ENCODE peak calls at places on chromosomes 16 and 17, in four cellular contexts. V is K562, W is IMR-90, I is SK-N-SH. E is an unnamed sample.

GRCh38 chr16:86732621-86733297 is 154.4 kb downstream of the FOXL1 start:
- DNase-seq in W (peak; percentile 53), I (no peak), V (no peak), E (no peak)

GRCh38 chr17:29007456-29008455 is 1.9 kb upstream of the SEZ6 start:
- DNase-seq in I (no peak), W (peak; percentile 7), V (no peak), E (peak; percentile 78)

GRCh38 chr17:39702901-39703893 is 3.3 kb downstream of the ERBB2 start:
- DNase-seq in I (no peak), W (peak; percentile 11), V (no peak), E (peak; percentile 94)

GRCh38 chr16:87047221-87048037 is 269.8 kb downstream of the C16orf95 start:
- DNase-seq in V (no peak), W (peak; percentile 45), I (no peak), E (no peak)

GRCh38 chr17:58337600-58338453 is 9.2 kb upstream of the TSPOAP1 start:
- DNase-seq in I (no peak), W (peak; percentile 96), V (peak; percentile 60), E (no peak)

GRCh38 chr16:65908568-65908967 is 457.9 kb upstream of the CDH5 start:
- DNase-seq in I (peak; percentile 61), W (no peak), V (no peak), E (no peak)

GRCh38 chr17:17041018-17041521 is 1.2 kb upstream of the MPRIP start:
- DNase-seq in V (peak; percentile 35), I (no peak), W (peak; percentile 74), E (peak; percentile 68)

GRCh38 chr17:49717371-49717841 is 9.6 kb upstream of the SLC35B1 start:
- DNase-seq in W (no peak), V (no peak), I (no peak), E (no peak)

GRCh38 chr17:80826955-80827645 is 164.5 kb upstream of the CHMP6 start:
- DNase-seq in I (peak; percentile 73), W (peak; percentile 99), V (no peak), E (peak; percentile 67)

GRCh38 chr17:80825471-80826345 is 165.9 kb upstream of the CHMP6 start:
- DNase-seq in I (no peak), V (no peak), W (no peak), E (no peak)

GRCh38 chr16:48161906-48162305 is 6.1 kb upstream of the ABCC12 start:
- DNase-seq in W (no peak), V (no peak), I (no peak), E (no peak)

GRCh38 chr16:68538880-68539701 is at the start of gene ZFP90:
- DNase-seq in I (peak; percentile 99), V (peak; percentile 91), W (peak; percentile 78), E (peak; percentile 90)

GRCh38 chr16:83015871-83016270 is 389.1 kb downstream of the CDH13 start:
- DNase-seq in V (no peak), I (no peak), W (no peak), E (no peak)

GRCh38 chr17:202501-202951 is 21.1 kb upstream of the DOC2B start:
- DNase-seq in I (no peak), V (no peak), W (no peak), E (no peak)

GRCh38 chr16:68281368-68282063 is 17.2 kb downstream of the SLC7A6 start:
- DNase-seq in I (no peak), W (no peak), V (no peak), E (no peak)

GRCh38 chr16:82533161-82533560 is 93.6 kb upstream of the CDH13 start:
- DNase-seq in V (no peak), I (no peak), W (no peak), E (no peak)

GRCh38 chr17:78613423-78613822 is 36.2 kb upstream of the DNAH17 start:
- DNase-seq in V (no peak), W (no peak), I (peak; percentile 4), E (no peak)

GRCh38 chr17:18919963-18920362 is 32.0 kb upstream of the SLC5A10 start:
- DNase-seq in V (no peak), I (no peak), W (no peak), E (no peak)

GRCh38 chr17:73566905-73567782 is 77.1 kb downstream of the SDK2 start:
- DNase-seq in V (no peak), I (no peak), W (no peak), E (no peak)

GRCh38 chr16:75702247-75702646 is 986 bp upstream of the DUXB start:
- DNase-seq in I (no peak), V (peak; percentile 49), W (no peak), E (no peak)

GRCh38 chr17:49997256-49997735 is 2.3 kb upstream of the DLX3 start:
- DNase-seq in V (no peak), I (no peak), W (no peak), E (no peak)

GRCh38 chr16:55437627-55438026 is 41.4 kb upstream of the MMP2 start:
- DNase-seq in I (no peak), V (no peak), W (peak; percentile 5), E (no peak)

GRCh38 chr16:67561824-67562525 is 351 bp upstream of the CTCF start:
- DNase-seq in W (peak; percentile 95), I (peak; percentile 98), V (peak; percentile 96), E (peak; percentile 80)

GRCh38 chr17:51391992-51392654 is 131.8 kb downstream of the UTP18 start:
- DNase-seq in V (no peak), W (no peak), I (no peak), E (peak; percentile 28)

GRCh38 chr16:79163666-79164377 is 436.7 kb downstream of the MAF start:
- DNase-seq in V (no peak), W (no peak), I (no peak), E (no peak)

GRCh38 chr16:23967018-23967417 is 131.2 kb downstream of the PRKCB start:
- DNase-seq in W (no peak), I (no peak), V (no peak), E (no peak)

GRCh38 chr17:38510424-38511125 is 82.3 kb downstream of the ARHGAP23 start:
- DNase-seq in W (no peak), V (peak; percentile 79), I (peak; percentile 91), E (no peak)

GRCh38 chr16:10178079-10178478 is 4.1 kb downstream of the GRIN2A start:
- DNase-seq in I (no peak), W (no peak), V (peak; percentile 17), E (no peak)

GRCh38 chr17:27241346-27241946 is 52.5 kb upstream of the WSB1 start:
- DNase-seq in V (no peak), I (no peak), W (peak; percentile 10), E (peak; percentile 20)

GRCh38 chr16:12944300-12944699 is 42.9 kb downstream of the SHISA9 start:
- DNase-seq in V (no peak), W (no peak), I (no peak), E (no peak)

GRCh38 chr16:25501530-25502255 is 190.1 kb upstream of the HS3ST4 start:
- DNase-seq in V (no peak), W (no peak), I (no peak), E (no peak)

GRCh38 chr16:89610108-89610453 is 3.4 kb upstream of the DPEP1 start:
- DNase-seq in V (no peak), W (no peak), I (no peak), E (no peak)
- TF ChIP-seq RFX5 in V (no peak), W (no peak), I (no peak), E (no peak)

DNA sequence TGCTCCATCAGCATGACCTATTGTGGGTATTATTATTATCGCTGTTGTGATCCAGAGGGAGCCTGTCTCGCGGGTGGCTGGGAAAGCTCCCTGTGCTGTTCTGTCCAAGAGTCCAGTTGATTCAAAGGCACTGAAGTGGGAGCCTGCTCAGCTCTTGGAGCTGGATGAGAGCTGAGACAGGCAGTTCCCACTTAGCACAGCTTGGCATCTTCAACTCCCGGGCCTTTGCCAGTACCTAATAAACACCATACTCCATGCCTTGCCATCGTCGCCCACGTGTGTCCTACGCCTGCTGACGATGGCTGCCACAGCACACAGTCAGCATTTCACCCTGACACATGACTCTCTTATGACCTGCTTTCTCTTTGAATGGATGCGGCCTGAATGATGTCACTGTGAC is 32.6 kb downstream of the RTN4RL1 start:
- DNase-seq in V (no peak), I (no peak), W (no peak), E (no peak)
- TF ChIP-seq RFX5 in V (no peak), I (no peak), W (no peak), E (no peak)

GRCh38 chr17:65270499-65270898 is 133.3 kb downstream of the RGS9 start:
- DNase-seq in W (no peak), I (no peak), V (no peak), E (no peak)

GRCh38 chr17:65270932-65271700 is 133.9 kb downstream of the RGS9 start:
- DNase-seq in I (no peak), W (no peak), V (no peak), E (no peak)

GRCh38 chr17:65265276-65265675 is 128.1 kb downstream of the RGS9 start:
- DNase-seq in W (no peak), V (no peak), I (no peak), E (no peak)

GRCh38 chr17:65268832-65269231 is 131.7 kb downstream of the RGS9 start:
- DNase-seq in W (peak; percentile 61), V (no peak), I (no peak), E (no peak)
- TF ChIP-seq RFX5 in W (no peak), V (no peak), I (no peak), E (no peak)

GRCh38 chr17:31295489-31295871 is 1.6 kb downstream of the OMG start:
- DNase-seq in W (no peak), V (no peak), I (no peak), E (no peak)
- TF ChIP-seq RFX5 in W (no peak), V (no peak), I (no peak), E (no peak)

GRCh38 chr16:49452568-49452967 is 79.0 kb downstream of the C16orf78 start:
- DNase-seq in I (no peak), W (no peak), V (no peak), E (no peak)
- TF ChIP-seq RFX5 in I (no peak), W (no peak), V (no peak), E (no peak)

DNA sequence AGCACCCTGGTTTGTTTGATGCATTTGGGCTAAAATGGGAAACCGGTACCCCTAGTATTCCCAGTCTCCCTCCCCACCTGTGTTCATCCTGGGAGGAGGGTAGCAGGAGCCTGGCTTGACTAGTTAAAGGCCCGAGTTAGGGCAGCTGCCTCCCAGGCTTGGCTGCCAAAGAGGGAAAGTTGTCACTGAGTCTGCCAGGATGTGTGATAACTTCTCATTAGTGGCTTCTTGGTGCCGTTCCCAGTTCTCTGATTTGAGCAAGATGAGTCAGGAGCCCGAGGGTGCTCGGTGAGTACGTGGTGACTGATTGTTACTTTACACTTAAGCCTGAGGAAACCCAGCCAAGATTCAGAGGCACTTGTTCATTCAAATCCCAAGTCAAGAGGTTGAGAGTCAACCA is 2.5 kb downstream of the KRT32 start:
- DNase-seq in V (no peak), W (peak; percentile 91), I (no peak), E (peak; percentile 79)
- TF ChIP-seq RFX5 in V (no peak), W (no peak), I (no peak), E (no peak)

DNA sequence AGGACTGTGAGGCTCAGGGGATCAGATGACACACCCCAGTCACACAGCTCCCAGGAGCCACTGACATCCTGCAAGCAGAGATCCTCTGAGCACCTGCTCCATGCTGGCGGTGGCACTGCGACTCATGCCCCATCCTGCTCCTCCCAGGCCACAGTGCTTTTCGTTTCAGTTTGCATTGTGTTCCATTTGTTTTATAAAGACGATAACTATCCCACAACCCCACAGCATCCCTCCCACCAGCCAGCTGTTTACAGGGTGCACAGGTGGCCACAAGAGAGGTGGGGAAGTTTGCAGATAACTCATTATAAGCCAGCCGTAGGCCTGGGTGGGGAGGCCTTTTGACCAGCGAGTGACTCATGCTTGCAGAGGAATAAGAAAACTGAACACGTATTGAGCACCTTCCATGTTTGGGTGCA is 28.2 kb downstream of the BCO1 start:
- DNase-seq in W (no peak), V (no peak), I (no peak), E (no peak)
- TF ChIP-seq RFX5 in W (no peak), V (no peak), I (no peak), E (no peak)

E was measured in A549.